ENCODE peak calls at places on chromosomes 4 and X, in seven cellular contexts. B is Right ventricle myocardium superior, N is kidney epithelial cell, K is fibroblast of lung, U is EH, P is LHCN-M2, G is foreskin fibroblast. O is an unnamed sample.
A peak's percentile ranks its signal among the peaks of the same experiment; 100 is the strongest.

GRCh38 chr4:189124149-189124758 is 816.4 kb upstream of the FRG1 start:
- DNase-seq in B (no peak), N (peak; percentile 1), U (peak; percentile 29), K (peak; percentile 8), P (peak; percentile 42), G (peak; percentile 79), O (no peak)

GRCh38 chrX:83860846-83861245 is at the start of gene CYLC1:
- DNase-seq in P (no peak), G (no peak), K (no peak), N (no peak), U (no peak), B (no peak), O (no peak)

GRCh38 chr4:54384563-54384962 is 155.5 kb downstream of the PDGFRA start:
- DNase-seq in P (peak; percentile 26), U (peak; percentile 73), K (peak; percentile 23), G (peak; percentile 77), B (no peak), N (no peak), O (no peak)

GRCh38 chr4:10117424-10118354 is 1.1 kb upstream of the WDR1 start:
- DNase-seq in U (peak; percentile 72), B (peak; percentile 58), K (peak; percentile 67), N (no peak), P (no peak), G (peak; percentile 38), O (no peak)

GRCh38 chr4:147732516-147733193 is 767 bp downstream of the ARHGAP10 start:
- DNase-seq in U (peak; percentile 50), K (peak; percentile 47), G (peak; percentile 69), N (no peak), B (peak; percentile 67), P (peak; percentile 54), O (no peak)

GRCh38 chr4:180041576-180041975 is 2201.6 kb upstream of the TENM3 start:
- DNase-seq in K (no peak), P (no peak), B (no peak), G (no peak), U (no peak), N (no peak), O (no peak)

GRCh38 chr4:119721878-119722277 is 93.3 kb upstream of the PDE5A start:
- DNase-seq in G (no peak), B (no peak), P (no peak), U (no peak), N (no peak), K (peak; percentile 68), O (no peak)

GRCh38 chrX:21946925-21947641 is 6.6 kb downstream of the SMS start:
- DNase-seq in N (no peak), K (peak; percentile 73), P (no peak), B (no peak), U (peak; percentile 59), G (peak; percentile 55), O (no peak)

GRCh38 chrX:9953396-9953795 is 13.8 kb upstream of the CLDN34 start:
- DNase-seq in N (no peak), U (no peak), P (no peak), K (no peak), G (no peak), B (no peak), O (no peak)

GRCh38 chr4:128355301-128355700 is 67.7 kb upstream of the PGRMC2 start:
- DNase-seq in K (peak; percentile 40), G (peak; percentile 35), U (peak; percentile 56), P (no peak), B (no peak), N (peak; percentile 79), O (no peak)

GRCh38 chr4:47368211-47368610 is 95.3 kb downstream of the COMMD8 start:
- DNase-seq in N (no peak), G (no peak), B (no peak), K (no peak), P (peak; percentile 23), U (no peak), O (no peak)

GRCh38 chr4:61663310-61663709 is 463.2 kb downstream of the ADGRL3 start:
- DNase-seq in N (no peak), U (no peak), P (no peak), G (no peak), B (no peak), K (no peak), O (no peak)

GRCh38 chr4:4848540-4848939 is 10.9 kb upstream of the MSX1 start:
- DNase-seq in P (no peak), B (no peak), K (no peak), G (no peak), N (no peak), U (no peak), O (no peak)

GRCh38 chr4:15890246-15890829 is 48.2 kb downstream of the FGFBP1 start:
- DNase-seq in G (no peak), P (no peak), N (no peak), B (no peak), K (no peak), U (no peak), O (no peak)

GRCh38 chr4:105306158-105306781 is 159.6 kb downstream of the TET2 start:
- DNase-seq in P (no peak), K (peak; percentile 13), B (no peak), G (no peak), U (no peak), N (no peak), O (no peak)

GRCh38 chr4:80070880-80071620 is 2.0 kb downstream of the ANTXR2 start:
- DNase-seq in B (no peak), K (peak; percentile 41), G (peak; percentile 50), U (peak; percentile 56), P (no peak), N (no peak), O (no peak)

GRCh38 chrX:134377537-134377936 is 82.4 kb upstream of the HPRT1 start:
- DNase-seq in P (peak; percentile 48), G (peak; percentile 54), U (peak; percentile 57), B (no peak), N (no peak), K (peak; percentile 55), O (no peak)

GRCh38 chr4:25253072-25253447 is 19.2 kb downstream of the PI4K2B start:
- DNase-seq in U (peak; percentile 1), B (no peak), G (no peak), N (no peak), P (no peak), K (peak; percentile 22), O (no peak)

O was measured in CD4-positive, alpha-beta memory T cell.